ENCODE peak calls at places on chromosomes 7 and 10, in ten cellular contexts. U is dorsolateral prefrontal cortex; N is midbrain; V is ELF-1; J is body of pancreas; X is Right ventricle myocardium inferior; A is hippocampal formation; G is AG08396; W is CD4-positive, alpha-beta T cell; M is activated CD4-positive, alpha-beta T cell treated with anti-CD3 and anti-CD28 coated beads for 24 hours. K is an unnamed sample.

GRCh38 chr7:101941481-101942383 is 124.3 kb downstream of the CUX1 start:
- DNase-seq in U (no peak), N (no peak), V (peak), J (peak), X (no peak), A (no peak), G (peak), W (no peak), M (no peak), K (no peak)

GRCh38 chr7:147833549-147833948 is 757.0 kb upstream of the C7orf33 start:
- DNase-seq in U (no peak), N (no peak), V (peak), J (no peak), X (no peak), A (no peak), G (no peak), W (no peak), M (no peak), K (peak)

GRCh38 chr7:50685445-50686070 is 97.1 kb downstream of the GRB10 start:
- DNase-seq in U (no peak), N (no peak), V (peak), J (no peak), X (no peak), A (no peak), G (no peak), W (no peak), M (no peak), K (no peak)

GRCh38 chr10:131816157-131816775 is 84.5 kb upstream of the PPP2R2D start:
- DNase-seq in U (peak), N (no peak), V (no peak), J (no peak), X (peak), A (no peak), G (no peak), W (no peak), M (no peak), K (no peak)

GRCh38 chr10:119761106-119761505 is 35.3 kb downstream of the INPP5F start:
- DNase-seq in U (no peak), N (no peak), V (no peak), J (no peak), X (no peak), A (no peak), G (peak), W (no peak), M (no peak), K (no peak)

GRCh38 chr10:104314591-104315485 is 23.4 kb downstream of the ITPRIP start:
- DNase-seq in U (no peak), N (no peak), V (no peak), J (no peak), X (no peak), A (no peak), G (no peak), W (no peak), M (no peak), K (no peak)

GRCh38 chr7:50357346-50357745 is 52.8 kb downstream of the IKZF1 start:
- DNase-seq in U (no peak), N (no peak), V (no peak), J (no peak), X (no peak), A (no peak), G (no peak), W (no peak), M (no peak), K (no peak)

GRCh38 chr7:55261386-55261770 is 103.8 kb upstream of the LANCL2 start:
- DNase-seq in U (no peak), N (no peak), V (no peak), J (no peak), X (no peak), A (no peak), G (no peak), W (no peak), M (no peak), K (no peak)

GRCh38 chr7:22356855-22357310 is at the start of gene RAPGEF5:
- DNase-seq in U (no peak), N (no peak), V (no peak), J (peak), X (no peak), A (no peak), G (peak), W (no peak), M (no peak), K (no peak)

GRCh38 chr10:129094233-129094632 is 372.8 kb upstream of the MGMT start:
- DNase-seq in U (no peak), N (no peak), V (no peak), J (no peak), X (no peak), A (no peak), G (no peak), W (no peak), M (no peak), K (no peak)

GRCh38 chr10:44660271-44660670 is 250.9 kb upstream of the TMEM72 start:
- DNase-seq in U (no peak), N (no peak), V (no peak), J (no peak), X (no peak), A (no peak), G (peak), W (no peak), M (no peak), K (no peak)

GRCh38 chr7:21305455-21306235 is 122.2 kb upstream of the SP4 start:
- DNase-seq in U (no peak), N (no peak), V (no peak), J (no peak), X (no peak), A (no peak), G (no peak), W (no peak), M (no peak), K (no peak)

GRCh38 chr10:128125944-128126764 is at the start of gene MKI67:
- DNase-seq in U (peak), N (peak), V (peak), J (peak), X (peak), A (peak), G (peak), W (peak), M (peak), K (peak)

GRCh38 chr7:93044147-93044810 is 73.5 kb downstream of the SAMD9 start:
- DNase-seq in U (no peak), N (no peak), V (peak), J (no peak), X (no peak), A (no peak), G (peak), W (no peak), M (no peak), K (no peak)

GRCh38 chr10:26881600-26882331 is 21.0 kb upstream of the ABI1 start:
- DNase-seq in U (no peak), N (peak), V (peak), J (no peak), X (no peak), A (no peak), G (peak), W (no peak), M (no peak), K (peak)

GRCh38 chr7:142811154-142811737 is 40.5 kb downstream of the PRSS2 start:
- DNase-seq in U (no peak), N (no peak), V (peak), J (peak), X (no peak), A (no peak), G (peak), W (no peak), M (no peak), K (peak)

GRCh38 chr10:33137356-33138007 is 179.5 kb upstream of the ITGB1 start:
- DNase-seq in U (no peak), N (no peak), V (no peak), J (no peak), X (no peak), A (no peak), G (no peak), W (no peak), M (no peak), K (no peak)

GRCh38 chr7:16223963-16224707 is 197.2 kb downstream of the CRPPA start:
- DNase-seq in U (no peak), N (no peak), V (no peak), J (no peak), X (no peak), A (no peak), G (no peak), W (no peak), M (no peak), K (no peak)

GRCh38 chr7:27141591-27142561 is 1.6 kb downstream of the HOXA5 start:
- DNase-seq in U (no peak), N (no peak), V (peak), J (no peak), X (no peak), A (no peak), G (peak), W (no peak), M (no peak), K (no peak)

GRCh38 chr10:58275908-58276307 is 6.9 kb downstream of the CISD1 start:
- DNase-seq in U (no peak), N (no peak), V (peak), J (no peak), X (no peak), A (no peak), G (no peak), W (no peak), M (no peak), K (no peak)

GRCh38 chr10:128071417-128071782 is 54.8 kb downstream of the MKI67 start:
- DNase-seq in U (peak), N (no peak), V (no peak), J (no peak), X (no peak), A (no peak), G (no peak), W (no peak), M (no peak), K (no peak)

GRCh38 chr10:68900427-68901105 is 549 bp upstream of the DDX50 start:
- DNase-seq in U (no peak), N (peak), V (no peak), J (no peak), X (peak), A (peak), G (no peak), W (peak), M (no peak), K (no peak)

GRCh38 chr10:42996588-42996987 is 80.3 kb upstream of the RET start:
- DNase-seq in U (no peak), N (no peak), V (no peak), J (no peak), X (no peak), A (no peak), G (no peak), W (no peak), M (no peak), K (no peak)

GRCh38 chr7:155144371-155144770 is 74.2 kb downstream of the HTR5A start:
- DNase-seq in U (no peak), N (no peak), V (no peak), J (no peak), X (no peak), A (no peak), G (no peak), W (no peak), M (no peak), K (no peak)

GRCh38 chr7:155344270-155344617 is 46.6 kb downstream of the INSIG1 start:
- DNase-seq in U (no peak), N (no peak), V (no peak), J (peak), X (no peak), A (no peak), G (no peak), W (no peak), M (no peak), K (no peak)